ENCODE peak calls at places on chromosome 12, in five cellular contexts. Y is K562, R is upper lobe of left lung, C is GM12878, F is HepG2. A is an unnamed sample. For H3K27me3, the result is how much of the 10 kb centered on the place peaks cover.

GRCh38 chr12:132838464-132839080 is 9.9 kb upstream of the GOLGA3 start:
- ATAC-seq in Y (no peak), R (no peak), F (peak), C (no peak), A (no peak)

GRCh38 chr12:106051853-106052531 is 86.8 kb downstream of the NUAK1 start:
- ATAC-seq in C (no peak), R (no peak), F (no peak), Y (no peak), A (no peak)

GRCh38 chr12:53696285-53696654 is 20.4 kb upstream of the ATP5MC2 start:
- ATAC-seq in C (peak), Y (peak), R (peak), F (peak), A (peak)

GRCh38 chr12:12975322-12976077 is 23.5 kb upstream of the GPRC5D start:
- ATAC-seq in Y (peak), C (peak), R (peak), F (peak), A (no peak)

GRCh38 chr12:19483727-19484126 is 44.4 kb downstream of the AEBP2 start:
- ATAC-seq in C (no peak), Y (no peak), F (no peak), R (no peak), A (no peak)

GRCh38 chr12:54959291-54960018 is 25.1 kb downstream of the TESPA1 start:
- ATAC-seq in Y (no peak), R (no peak), F (no peak), C (peak), A (no peak)

GRCh38 chr12:111030800-111031199 is 110.4 kb upstream of the MYL2 start:
- ATAC-seq in R (no peak), Y (no peak), F (no peak), C (no peak), A (no peak)

GRCh38 chr12:46483572-46484395 is 111.2 kb upstream of the SLC38A2 start:
- ATAC-seq in C (no peak), Y (peak), R (peak), F (peak), A (peak)

GRCh38 chr12:105100998-105101397 is 6.5 kb upstream of the WASHC4 start:
- ATAC-seq in F (no peak), C (no peak), Y (no peak), R (peak), A (no peak)

GRCh38 chr12:111523587-111523986 is 75.5 kb downstream of the ATXN2 start:
- ATAC-seq in F (no peak), Y (no peak), R (no peak), C (no peak), A (no peak)

GRCh38 chr12:34219046-34219770 is 196.9 kb downstream of the ALG10 start:
- ATAC-seq in R (no peak), C (no peak), Y (no peak), F (no peak), A (no peak)

GRCh38 chr12:12501121-12501520 is 61.5 kb downstream of the DUSP16 start:
- ATAC-seq in R (no peak), C (no peak), F (no peak), Y (no peak), A (no peak)

GRCh38 chr12:12323606-12324005 is 26.4 kb downstream of the MANSC1 start:
- ATAC-seq in Y (no peak), R (no peak), C (no peak), F (no peak), A (no peak)

GRCh38 chr12:30908389-30909087 is 18.0 kb upstream of the TSPAN11 start:
- ATAC-seq in Y (no peak), C (no peak), F (peak), R (peak), A (peak)

GRCh38 chr12:127254420-127254955 is 1012.5 kb upstream of the TMEM132C start:
- ATAC-seq in R (no peak), C (no peak), F (no peak), Y (no peak), A (no peak)

GRCh38 chr12:39267886-39268285 is 175.0 kb downstream of the KIF21A start:
- ATAC-seq in F (no peak), R (no peak), Y (no peak), C (no peak), A (no peak)

GRCh38 chr12:22312336-22312735 is 22.2 kb downstream of the ST8SIA1 start:
- ATAC-seq in F (no peak), C (no peak), Y (no peak), R (peak), A (no peak)

GRCh38 chr12:57838594-57839302 is 7.8 kb downstream of the CTDSP2 start:
- ATAC-seq in Y (no peak), F (no peak), R (peak), C (peak), A (peak)

GRCh38 chr12:117129391-117129790 is 30.2 kb upstream of the TESC start:
- ATAC-seq in F (no peak), R (no peak), Y (no peak), C (no peak), A (no peak)

GRCh38 chr12:13436696-13437391 is 240.3 kb downstream of the EMP1 start:
- ATAC-seq in C (no peak), F (no peak), Y (peak), R (no peak), A (no peak)

GRCh38 chr12:116441292-116441691 is 117.9 kb upstream of the MAP1LC3B2 start:
- ATAC-seq in F (no peak), R (peak), Y (peak), C (no peak), A (no peak)

GRCh38 chr12:112116232-112117060 is 7.9 kb upstream of the NAA25 start:
- ATAC-seq in Y (peak), C (peak), F (peak), R (peak), A (peak)

GRCh38 chr12:3071107-3071506 is 6.1 kb upstream of the TSPAN9 start:
- ATAC-seq in Y (no peak), F (peak), R (no peak), C (no peak), A (no peak)

GRCh38 chr12:79407671-79408622 is 282.8 kb downstream of the PAWR start:
- ATAC-seq in R (peak), F (peak), C (peak), Y (no peak), A (peak)

GRCh38 chr12:102950107-102950949 is 7.1 kb upstream of the ASCL1 start:
- ATAC-seq in R (peak), Y (peak), F (peak), C (no peak), A (no peak)

GRCh38 chr12:82651489-82651888 is 35.2 kb upstream of the TMTC2 start:
- ATAC-seq in C (no peak), F (no peak), R (no peak), Y (no peak), A (no peak)

GRCh38 chr12:60231301-60231700 is 635.5 kb downstream of the SLC16A7 start:
- ATAC-seq in F (no peak), R (no peak), Y (no peak), C (no peak), A (no peak)

GRCh38 chr12:3172124-3173007 is 95.2 kb downstream of the TSPAN9 start:
- ATAC-seq in F (no peak), R (no peak), C (no peak), Y (no peak), A (no peak)

GRCh38 chr12:3294481-3294911 is 196.5 kb upstream of the PRMT8 start:
- ATAC-seq in R (no peak), F (no peak), C (no peak), Y (no peak), A (no peak)

GRCh38 chr12:74292351-74293194 is 245.1 kb upstream of the ATXN7L3B start:
- ATAC-seq in C (peak), Y (peak), R (peak), F (peak), A (no peak)

GRCh38 chr12:20442322-20442721 is 74.0 kb downstream of the PDE3A start:
- ATAC-seq in R (no peak), C (no peak), F (no peak), Y (no peak), A (no peak)

GRCh38 chr12:48988030-48988649 is 10.0 kb downstream of the WNT1 start:
- ATAC-seq in C (peak), R (peak), F (peak), Y (peak), A (peak)

GRCh38 chr12:131499160-131499863 is 211.6 kb upstream of the SFSWAP start:
- ATAC-seq in Y (no peak), C (no peak), R (peak), F (no peak), A (peak)

DNA sequence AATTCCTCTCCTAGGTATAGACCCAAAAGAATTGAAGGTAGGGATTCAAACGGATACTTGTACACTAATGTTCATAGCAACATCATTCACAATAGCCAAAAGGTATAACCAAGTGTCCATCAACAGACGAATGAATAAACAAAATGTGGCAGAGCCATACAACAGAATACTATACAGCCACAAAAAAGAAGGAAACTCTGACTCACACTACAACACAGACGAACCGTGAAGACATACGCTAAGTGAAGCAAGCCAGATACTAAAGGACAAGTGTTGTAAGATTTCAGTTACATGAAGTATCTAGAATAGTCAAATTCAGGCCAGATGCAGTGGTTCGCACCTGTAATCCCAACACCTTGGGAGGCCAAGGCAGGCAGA is 19.2 kb downstream of the CAMKK2 start:
- ATAC-seq in C (peak), Y (no peak), F (no peak), R (no peak), A (no peak)
- H3K27ac ChIP-seq in C (peak), Y (no peak), F (no peak), R (peak), A (no peak)

GRCh38 chr12:15834575-15834974 is 45.4 kb upstream of the EPS8 start:
- ATAC-seq in R (no peak), C (no peak), F (no peak), Y (no peak), A (no peak)
- H3K27me3 ChIP-seq in R (under half), C (under half), F (under half), Y (under half), A (under half)

DNA sequence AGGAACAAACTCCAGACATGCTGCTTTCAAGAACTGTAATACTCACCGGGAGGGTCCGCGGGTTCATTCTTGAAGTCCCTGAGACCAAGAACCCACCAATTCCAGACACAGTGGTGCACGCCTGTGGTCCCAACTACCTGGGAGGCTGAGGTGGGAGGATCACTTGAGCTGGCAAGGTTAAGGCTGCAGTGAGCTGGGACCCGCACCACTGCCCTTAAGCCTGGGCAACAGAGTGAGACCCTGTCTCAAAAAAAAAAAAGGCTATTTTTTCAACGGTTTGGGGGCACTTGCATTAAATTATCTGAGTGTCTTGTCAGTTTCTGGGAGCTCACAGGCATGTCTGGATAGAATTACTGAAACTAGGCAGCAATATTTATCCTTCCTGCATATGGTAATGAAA is 65.9 kb upstream of the RASSF3 start:
- ATAC-seq in F (no peak), R (no peak), Y (no peak), C (no peak), A (no peak)
- TF ChIP-seq EP300 in F (no peak), R (no peak), Y (no peak), C (no peak), A (no peak)

DNA sequence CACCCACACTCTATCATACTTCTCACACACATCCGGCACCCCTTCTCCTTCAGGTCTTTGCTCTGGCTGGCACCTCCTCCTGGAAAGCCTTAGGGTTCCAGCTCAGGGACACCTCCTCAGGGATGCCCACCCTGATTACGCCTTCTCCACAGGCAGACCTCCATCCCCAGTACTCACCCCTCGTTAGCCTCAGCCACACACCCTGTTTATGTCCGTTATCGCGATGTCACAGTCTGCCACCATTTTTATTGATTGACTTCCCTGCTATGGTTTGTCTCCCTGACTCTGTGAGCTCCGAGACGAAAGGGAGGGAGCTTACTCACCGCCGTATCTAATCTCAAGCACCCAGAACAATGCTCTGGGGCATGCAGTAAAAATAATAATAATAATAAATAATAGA is 191.7 kb upstream of the LHX5 start:
- ATAC-seq in Y (peak), C (no peak), F (no peak), R (no peak), A (no peak)
- H3K27ac ChIP-seq in Y (no peak), C (no peak), F (no peak), R (no peak), A (no peak)

GRCh38 chr12:26195641-26196423 is 459 bp downstream of the SSPN start:
- ATAC-seq in C (peak), Y (no peak), F (peak), R (peak), A (peak)
- H3K27me3 ChIP-seq in C (under half), Y (under half), F (under half), R (under half), A (under half)

GRCh38 chr12:16602412-16602811 is 3.5 kb downstream of the LMO3 start:
- ATAC-seq in C (peak), F (no peak), Y (no peak), R (no peak), A (no peak)
- TF ChIP-seq EP300 in C (no peak), F (no peak), Y (no peak), R (no peak), A (no peak)

GRCh38 chr12:124454735-124455134 is 112.7 kb downstream of the NCOR2 start:
- ATAC-seq in R (no peak), F (no peak), C (no peak), Y (no peak), A (no peak)
- H3K27ac ChIP-seq in R (peak), F (no peak), C (peak), Y (no peak), A (peak)

A was measured in gastroesophageal sphincter.